ENCODE peak calls at places on chromosomes 1 and 21, in four cellular contexts. W, L, F and E are unnamed samples.

GRCh38 chr1:199701731-199702130 is 325.8 kb upstream of the NR5A2 start:
- DNase-seq in W (peak), L (no peak), F (no peak), E (no peak)

GRCh38 chr1:67191668-67192520 is 25.6 kb downstream of the IL23R start:
- DNase-seq in W (no peak), L (no peak), F (no peak), E (peak)

GRCh38 chr1:164999135-164999534 is 357.4 kb downstream of the LMX1A start:
- DNase-seq in W (no peak), L (no peak), F (no peak), E (no peak)

GRCh38 chr1:202247837-202248795 is 54.5 kb downstream of the LGR6 start:
- DNase-seq in W (no peak), L (no peak), F (no peak), E (no peak)

GRCh38 chr1:16015960-16016901 is 1.6 kb downstream of the HSPB7 start:
- DNase-seq in W (no peak), L (no peak), F (no peak), E (no peak)

GRCh38 chr1:229753764-229754553 is 127.9 kb downstream of the URB2 start:
- DNase-seq in W (no peak), L (no peak), F (no peak), E (peak)

GRCh38 chr1:81111818-81112217 is 688.9 kb upstream of the ADGRL2 start:
- DNase-seq in W (peak), L (no peak), F (no peak), E (no peak)

GRCh38 chr1:41455479-41456271 is 28.8 kb downstream of the EDN2 start:
- DNase-seq in W (peak), L (no peak), F (no peak), E (no peak)

GRCh38 chr1:236416165-236416564 is 22.1 kb downstream of the EDARADD start:
- DNase-seq in W (no peak), L (no peak), F (no peak), E (no peak)

GRCh38 chr21:16942703-16943102 is 570.1 kb upstream of the CXADR start:
- DNase-seq in W (peak), L (peak), F (peak), E (no peak)

GRCh38 chr1:5738911-5739462 is 253.2 kb downstream of the NPHP4 start:
- DNase-seq in W (no peak), L (no peak), F (no peak), E (no peak)

GRCh38 chr1:181099152-181100014 is 10.9 kb downstream of the IER5 start:
- DNase-seq in W (peak), L (no peak), F (no peak), E (no peak)

GRCh38 chr1:67655581-67655980 is 29.4 kb upstream of the GADD45A start:
- DNase-seq in W (no peak), L (no peak), F (no peak), E (no peak)

GRCh38 chr1:228114827-228115226 is 5.7 kb upstream of the MRPL55 start:
- DNase-seq in W (no peak), L (no peak), F (peak), E (no peak)

GRCh38 chr1:202145325-202146140 is 996 bp upstream of the ARL8A start:
- DNase-seq in W (no peak), L (no peak), F (no peak), E (peak)

GRCh38 chr1:186188004-186188539 is 187.0 kb downstream of the TPR start:
- DNase-seq in W (peak), L (no peak), F (no peak), E (no peak)

GRCh38 chr21:35783686-35784085 is 276.6 kb downstream of the SETD4 start:
- DNase-seq in W (no peak), L (no peak), F (no peak), E (no peak)

GRCh38 chr1:185960377-185961151 is 226.4 kb downstream of the HMCN1 start:
- DNase-seq in W (peak), L (no peak), F (no peak), E (no peak)

GRCh38 chr1:28740118-28740517 is 3.4 kb downstream of the YTHDF2 start:
- DNase-seq in W (no peak), L (no peak), F (no peak), E (no peak)

GRCh38 chr21:45204395-45204794 is 83.3 kb downstream of the POFUT2 start:
- DNase-seq in W (no peak), L (no peak), F (no peak), E (no peak)

GRCh38 chr1:107844009-107844408 is 121.0 kb downstream of the VAV3 start:
- DNase-seq in W (no peak), L (no peak), F (no peak), E (no peak)

GRCh38 chr1:103220503-103221095 is 112.3 kb upstream of the COL11A1 start:
- DNase-seq in W (peak), L (no peak), F (no peak), E (no peak)

GRCh38 chr1:1121611-1122077 is 5.8 kb upstream of the C1orf159 start:
- DNase-seq in W (no peak), L (no peak), F (no peak), E (no peak)

GRCh38 chr1:10890391-10891073 is 94.1 kb upstream of the CASZ1 start:
- DNase-seq in W (no peak), L (no peak), F (no peak), E (no peak)

GRCh38 chr21:42671778-42672593 is 18.6 kb downstream of the PDE9A start:
- DNase-seq in W (no peak), L (no peak), F (peak), E (no peak)

GRCh38 chr1:218728994-218729393 is 383.9 kb downstream of the TGFB2 start:
- DNase-seq in W (no peak), L (no peak), F (no peak), E (no peak)

GRCh38 chr1:166857995-166858394 is 18.1 kb downstream of the TADA1 start:
- DNase-seq in W (no peak), L (no peak), F (no peak), E (no peak)

GRCh38 chr1:23090056-23090455 is 70.8 kb downstream of the KDM1A start:
- DNase-seq in W (no peak), L (no peak), F (no peak), E (no peak)

GRCh38 chr1:203521071-203521794 is 27.3 kb downstream of the OPTC start:
- DNase-seq in W (peak), L (no peak), F (no peak), E (no peak)

GRCh38 chr1:17451731-17452130 is 12.3 kb upstream of the RCC2 start:
- DNase-seq in W (no peak), L (no peak), F (no peak), E (no peak)

GRCh38 chr21:43331962-43332458 is 94.9 kb downstream of the SIK1 start:
- DNase-seq in W (peak), L (no peak), F (no peak), E (no peak)

GRCh38 chr21:33998402-33998801 is 75.0 kb upstream of the MRPS6 start:
- DNase-seq in W (no peak), L (no peak), F (no peak), E (no peak)
- H3K9ac ChIP-seq in W (no peak), L (no peak), F (no peak), E (no peak)

DNA sequence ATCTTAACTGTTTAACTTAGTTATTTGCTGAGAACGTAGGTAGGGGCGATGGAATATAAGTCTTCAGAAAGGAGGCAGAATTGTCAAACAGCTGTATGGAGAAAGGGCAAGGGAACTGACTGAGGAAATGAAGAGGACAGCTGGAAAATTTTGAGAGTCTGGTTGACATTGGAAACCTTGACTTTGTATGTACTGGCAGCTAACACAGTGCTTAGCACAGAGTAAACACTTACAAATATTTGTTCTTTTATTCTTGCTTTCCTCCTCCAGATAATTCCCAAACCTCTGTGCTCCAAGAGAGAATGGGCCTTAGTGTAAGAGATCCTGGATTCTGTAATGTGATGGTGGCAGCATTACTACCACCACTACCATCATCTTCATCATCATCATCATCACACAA is 91.3 kb downstream of the ZSCAN20 start:
- DNase-seq in W (no peak), L (no peak), F (no peak), E (no peak)
- TF ChIP-seq MAFK in W (no peak), L (no peak), F (no peak), E (no peak)

DNA sequence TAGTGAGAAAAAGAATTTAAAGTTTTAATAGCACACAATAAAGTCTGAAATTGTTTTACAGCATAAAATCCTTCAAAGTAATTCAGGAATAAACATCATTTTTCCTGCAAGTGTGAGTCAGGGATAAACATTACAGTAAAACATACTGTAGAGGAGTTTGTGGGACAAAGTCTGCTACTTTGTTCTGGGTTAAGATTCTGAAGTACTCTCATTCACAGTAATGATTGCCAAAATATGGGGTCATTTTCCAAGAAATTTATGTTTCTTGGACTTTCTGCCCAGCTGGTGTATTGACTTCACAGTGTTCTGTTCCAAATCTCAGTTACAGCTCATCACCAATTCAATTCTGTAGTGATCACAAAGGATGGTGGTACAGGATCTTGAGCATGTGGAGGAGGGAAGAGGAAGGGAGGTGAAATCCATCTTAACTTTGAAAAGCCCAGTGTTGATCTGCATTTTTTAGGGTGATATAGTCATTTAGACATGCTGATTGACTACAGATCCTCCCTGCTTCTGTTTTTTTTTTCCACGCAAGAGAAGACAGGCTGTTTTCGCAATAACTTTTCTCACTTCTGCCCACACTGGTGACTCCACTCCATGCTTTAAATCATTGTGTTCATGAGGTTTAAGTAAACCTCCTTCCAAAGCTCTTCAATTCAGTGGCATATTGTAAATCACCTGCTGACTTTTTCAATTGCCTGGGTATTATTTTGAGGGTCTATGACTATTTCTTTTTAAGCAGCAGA is 60.4 kb upstream of the C1orf53 start:
- DNase-seq in W (peak), L (no peak), F (no peak), E (no peak)
- H3K9ac ChIP-seq in W (peak), L (no peak), F (no peak), E (no peak)

DNA sequence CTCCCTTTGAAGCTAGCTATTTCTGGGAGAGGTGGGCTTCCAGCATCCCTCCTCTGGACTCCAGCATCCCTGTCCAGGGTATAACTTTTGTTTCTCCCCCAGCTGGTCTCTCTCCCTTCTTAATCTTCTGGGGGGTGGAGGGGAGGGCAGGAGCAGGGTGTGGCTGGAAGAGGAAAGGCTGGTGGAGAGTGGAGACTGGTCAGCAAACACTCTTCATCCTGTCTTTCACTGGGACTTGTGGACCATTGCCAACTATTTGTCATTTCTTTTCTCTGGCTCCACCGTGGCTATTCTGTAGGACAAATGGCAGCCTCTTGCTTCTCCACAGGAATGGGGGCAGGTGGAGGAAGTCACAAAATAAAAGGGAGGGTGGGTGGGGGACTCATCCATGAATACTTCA is 19.8 kb upstream of the NCF2 start:
- DNase-seq in W (no peak), L (no peak), F (no peak), E (no peak)
- TF ChIP-seq MAFK in W (no peak), L (no peak), F (no peak), E (no peak)

DNA sequence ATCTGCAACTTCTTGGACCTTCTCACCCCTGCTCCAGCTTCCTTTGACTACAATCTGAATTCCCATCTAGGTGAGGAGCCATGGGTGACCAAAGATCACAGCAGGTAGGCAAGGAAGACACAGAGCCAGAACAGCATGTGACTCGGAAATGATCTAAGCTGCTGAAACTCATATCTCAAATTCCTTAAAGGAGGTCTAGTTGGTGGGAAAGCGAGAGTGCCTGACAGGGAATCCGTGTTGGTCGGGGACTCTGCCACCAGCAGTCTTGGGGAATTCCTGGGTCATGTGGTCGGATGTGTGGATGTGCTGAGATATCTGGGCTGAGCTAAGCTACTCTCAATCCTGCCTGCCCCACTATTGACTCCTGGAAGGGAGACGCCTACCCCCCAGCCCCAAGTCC is 3.2 kb upstream of the NUAK2 start:
- DNase-seq in W (peak), L (no peak), F (no peak), E (no peak)
- H3K9ac ChIP-seq in W (peak), L (no peak), F (no peak), E (peak)

DNA sequence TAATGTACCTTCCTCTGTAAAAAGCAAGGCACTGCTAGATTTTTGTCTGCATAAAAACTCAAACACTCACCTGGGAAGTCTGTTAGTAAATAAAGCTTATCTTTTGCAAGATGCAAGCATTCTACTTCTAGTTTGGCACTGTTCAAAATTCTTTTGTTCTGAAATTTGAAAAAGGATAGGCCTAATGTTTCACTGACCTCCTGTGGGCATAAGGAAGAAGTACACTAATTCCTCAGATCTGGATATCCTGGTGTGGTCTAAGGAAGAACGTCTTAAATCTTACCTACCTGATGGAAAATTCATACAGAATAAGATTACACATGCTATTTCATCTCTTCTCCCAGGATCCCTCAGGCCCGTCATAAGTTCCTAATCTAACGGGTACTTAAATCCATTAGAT is 93.5 kb upstream of the CAMK1G start:
- DNase-seq in W (peak), L (no peak), F (no peak), E (no peak)
- TF ChIP-seq MAFK in W (no peak), L (no peak), F (no peak), E (no peak)

GRCh38 chr1:112544753-112545152 is 36.0 kb downstream of the WNT2B start:
- DNase-seq in W (peak), L (no peak), F (peak), E (no peak)
- H3K9ac ChIP-seq in W (no peak), L (no peak), F (no peak), E (no peak)

GRCh38 chr1:205619376-205619775 is 12.4 kb downstream of the ELK4 start:
- DNase-seq in W (no peak), L (no peak), F (no peak), E (no peak)
- TF ChIP-seq MAFK in W (no peak), L (no peak), F (no peak), E (no peak)